ENCODE peak calls at places on chromosomes 7 and 10, in six cellular contexts. Q is lung, D is esophagus squamous epithelium, R is cardiac muscle cell, V is DND-41, P is spleen. E is an unnamed sample. For H3K9me3, the result is how much of the 10 kb centered on the place peaks cover.

GRCh38 chr10:101136007-101136707 is 5.1 kb downstream of the TLX1 start:
- DNase-seq in R (no peak), D (no peak), P (no peak), Q (no peak), V (no peak), E (no peak)

GRCh38 chr7:86372262-86372661 is 271.4 kb upstream of the GRM3 start:
- DNase-seq in R (no peak), V (no peak), P (no peak), D (no peak), Q (no peak), E (no peak)

GRCh38 chr10:62498271-62498670 is 124.1 kb downstream of the ZNF365 start:
- DNase-seq in Q (no peak), V (no peak), P (no peak), R (no peak), D (no peak), E (no peak)

GRCh38 chr10:129372168-129372567 is 94.9 kb upstream of the MGMT start:
- DNase-seq in R (no peak), P (no peak), Q (no peak), D (no peak), V (peak), E (no peak)

GRCh38 chr7:45239486-45239885 is 81.9 kb downstream of the RAMP3 start:
- DNase-seq in R (peak), D (no peak), P (no peak), V (no peak), Q (peak), E (no peak)

GRCh38 chr10:98424308-98425254 is 9.6 kb upstream of the PYROXD2 start:
- DNase-seq in D (no peak), P (no peak), Q (no peak), V (no peak), R (no peak), E (no peak)

GRCh38 chr10:93893646-93894515 is at the start of gene SLC35G1:
- DNase-seq in V (no peak), P (peak), R (peak), D (no peak), Q (peak), E (peak)

GRCh38 chr7:114083714-114084113 is 164.9 kb upstream of the PPP1R3A start:
- DNase-seq in Q (no peak), V (no peak), R (no peak), D (no peak), P (no peak), E (no peak)

GRCh38 chr10:76910184-76910962 is 727.2 kb downstream of the KCNMA1 start:
- DNase-seq in Q (no peak), V (no peak), D (no peak), R (no peak), P (no peak), E (no peak)

GRCh38 chr10:8192301-8192700 is 137.8 kb downstream of the GATA3 start:
- DNase-seq in D (no peak), Q (no peak), V (no peak), R (no peak), P (no peak), E (no peak)

GRCh38 chr10:104920476-104920875 is 279.4 kb downstream of the SORCS3 start:
- DNase-seq in P (no peak), D (no peak), R (no peak), V (no peak), Q (no peak), E (no peak)

GRCh38 chr10:79286318-79286951 is 60.8 kb upstream of the PPIF start:
- DNase-seq in R (peak), D (peak), P (peak), Q (peak), V (no peak), E (peak)

GRCh38 chr10:66982792-66983481 is 57.1 kb downstream of the LRRTM3 start:
- DNase-seq in Q (no peak), V (no peak), P (no peak), D (no peak), R (no peak), E (peak)

GRCh38 chr7:4766666-4767530 is 8.5 kb upstream of the AP5Z1 start:
- DNase-seq in R (no peak), V (no peak), Q (no peak), P (no peak), D (no peak), E (no peak)

GRCh38 chr10:24813866-24814265 is 90.2 kb upstream of the ARHGAP21 start:
- DNase-seq in P (no peak), R (no peak), D (no peak), V (no peak), Q (no peak), E (no peak)

GRCh38 chr10:102234866-102235597 is 6.3 kb downstream of the PITX3 start:
- DNase-seq in Q (no peak), V (no peak), P (no peak), D (no peak), R (no peak), E (no peak)

GRCh38 chr7:94664023-94664422 is 8.1 kb upstream of the SGCE start:
- DNase-seq in P (peak), D (no peak), Q (no peak), V (no peak), R (no peak), E (no peak)

GRCh38 chr7:27242580-27243339 is at the start of gene EVX1:
- DNase-seq in Q (no peak), V (no peak), R (no peak), D (no peak), P (no peak), E (no peak)

GRCh38 chr10:51430506-51430905 is 268.9 kb downstream of the CSTF2T start:
- DNase-seq in D (no peak), R (peak), P (no peak), Q (no peak), V (no peak), E (no peak)

GRCh38 chr7:45203459-45203858 is 45.9 kb downstream of the RAMP3 start:
- DNase-seq in V (no peak), D (no peak), Q (no peak), R (no peak), P (no peak), E (peak)

GRCh38 chr10:80580811-80581468 is 43.2 kb downstream of the SH2D4B start:
- DNase-seq in V (no peak), P (no peak), R (no peak), D (no peak), Q (peak), E (no peak)

GRCh38 chr10:36766921-36767320 is 358.5 kb upstream of the ANKRD30A start:
- DNase-seq in Q (no peak), R (no peak), P (no peak), V (no peak), D (no peak), E (no peak)

GRCh38 chr7:87517136-87517805 is 41.8 kb upstream of the ABCB4 start:
- DNase-seq in Q (no peak), D (no peak), R (peak), P (no peak), V (no peak), E (no peak)

GRCh38 chr7:136023134-136023869 is 46.1 kb upstream of the MTPN start:
- DNase-seq in V (no peak), P (no peak), Q (no peak), D (no peak), R (no peak), E (no peak)

GRCh38 chr10:50648089-50648934 is 24.6 kb upstream of the SGMS1 start:
- DNase-seq in P (no peak), R (no peak), V (no peak), Q (no peak), D (no peak), E (no peak)

GRCh38 chr7:93890041-93890463 is 501 bp downstream of the TFPI2 start:
- DNase-seq in P (peak), V (no peak), Q (no peak), R (peak), D (no peak), E (peak)

GRCh38 chr10:80462986-80463741 is 9.1 kb downstream of the TSPAN14 start:
- DNase-seq in V (no peak), D (no peak), R (no peak), Q (no peak), P (no peak), E (no peak)

GRCh38 chr10:84076540-84077195 is 62.6 kb upstream of the GHITM start:
- DNase-seq in D (no peak), P (no peak), V (peak), Q (no peak), R (peak), E (no peak)

GRCh38 chr7:155781433-155781832 is 30.8 kb downstream of the SHH start:
- DNase-seq in P (peak), V (no peak), D (no peak), R (no peak), Q (no peak), E (no peak)

DNA sequence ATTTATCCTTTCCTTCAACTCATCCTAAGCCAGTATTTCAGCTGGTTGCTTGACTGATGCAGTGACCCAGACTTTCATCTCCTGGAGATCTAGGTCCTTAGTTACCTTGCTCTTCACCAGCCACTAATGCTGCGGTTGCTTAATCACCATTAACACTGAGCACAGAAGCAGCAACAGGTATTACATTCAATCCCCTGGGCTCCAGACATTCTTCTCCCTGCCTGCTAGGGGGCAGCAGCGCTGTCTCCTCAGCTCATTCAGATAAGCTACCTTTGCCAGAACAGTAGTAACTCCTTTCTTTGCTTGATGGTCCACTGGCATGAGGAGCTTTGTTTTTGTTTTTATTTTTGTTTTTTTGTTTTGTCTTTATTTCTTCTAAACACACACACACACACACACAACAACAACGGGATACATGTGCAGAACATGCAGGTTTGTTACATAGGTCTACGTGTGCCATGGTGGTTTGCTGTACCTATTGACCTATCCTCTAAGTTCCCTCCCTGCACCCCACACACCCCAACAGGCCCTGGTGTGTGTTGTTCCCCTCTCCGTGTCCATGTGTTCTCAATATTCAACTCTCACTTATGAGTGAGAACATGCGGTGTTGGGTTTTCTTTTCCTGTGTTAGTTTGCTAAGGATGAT is 1043.2 kb upstream of the C7orf33 start:
- DNase-seq in P (no peak), V (no peak), Q (peak), R (peak), D (no peak), E (peak)
- TF ChIP-seq CTCF in P (peak), V (peak), Q (no peak), R (peak), D (peak), E (peak)

GRCh38 chr7:71984348-71984747 is 427.8 kb downstream of the CALN1 start:
- DNase-seq in V (no peak), Q (peak), D (no peak), R (no peak), P (no peak), E (no peak)
- H3K9me3 ChIP-seq in V (under half), Q (under half), D (under half), R (under half), P (under half), E (under half)

DNA sequence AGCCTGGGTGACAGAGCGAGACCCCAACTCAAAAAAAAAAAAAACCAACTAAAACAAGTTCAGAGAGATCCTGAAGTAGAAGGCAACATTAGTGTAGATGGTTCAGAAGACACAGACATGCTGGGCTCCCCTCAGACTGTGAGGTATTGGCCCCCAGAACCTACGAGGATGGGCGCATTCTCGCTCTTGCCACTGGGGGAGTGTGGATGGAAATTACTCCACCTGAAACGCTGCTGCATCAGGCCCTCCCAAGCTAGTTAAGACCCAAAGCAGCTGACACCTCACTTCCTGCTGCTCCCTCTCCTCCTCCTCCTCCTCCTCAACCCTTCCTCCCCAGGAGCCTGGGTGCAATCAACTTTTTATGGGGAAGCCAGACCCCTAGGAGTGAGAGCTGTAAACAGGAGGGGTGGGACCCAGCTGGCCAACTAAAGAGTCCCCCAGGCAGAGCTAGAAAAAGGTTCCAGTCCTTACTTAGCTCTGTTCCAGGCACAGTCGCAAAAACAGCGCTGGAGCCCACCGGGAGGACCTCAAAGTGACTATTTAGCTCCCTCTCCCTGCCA is 7.4 kb downstream of the SH3PXD2A start:
- DNase-seq in Q (no peak), P (no peak), V (peak), R (no peak), D (no peak), E (no peak)
- TF ChIP-seq CTCF in Q (no peak), P (no peak), V (peak), R (peak), D (no peak), E (peak)

DNA sequence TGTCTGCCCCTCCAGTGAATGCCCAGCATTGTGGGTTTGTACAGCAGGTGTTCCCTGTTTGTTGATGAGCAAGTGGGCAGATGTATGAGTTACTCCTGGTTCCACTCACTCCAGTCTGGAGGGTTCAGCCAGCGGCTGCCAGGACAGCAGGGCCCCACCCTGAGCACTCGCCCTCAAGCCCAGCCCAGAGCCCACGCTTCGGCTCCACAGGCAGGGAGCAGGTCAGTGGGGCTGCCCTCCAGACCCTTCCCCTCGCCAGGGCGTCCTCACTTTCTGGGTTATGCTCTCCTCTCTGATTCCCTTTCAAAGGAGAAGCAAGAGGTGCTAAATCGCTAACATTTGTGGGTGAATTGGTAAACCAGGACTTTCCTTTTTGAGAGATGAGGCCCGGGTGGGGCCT is 4.8 kb upstream of the VIPR2 start:
- DNase-seq in V (no peak), R (no peak), P (peak), Q (no peak), D (no peak), E (no peak)
- H3K9me3 ChIP-seq in V (under half), R (under half), P (under half), Q (under half), D (under half), E (under half)

DNA sequence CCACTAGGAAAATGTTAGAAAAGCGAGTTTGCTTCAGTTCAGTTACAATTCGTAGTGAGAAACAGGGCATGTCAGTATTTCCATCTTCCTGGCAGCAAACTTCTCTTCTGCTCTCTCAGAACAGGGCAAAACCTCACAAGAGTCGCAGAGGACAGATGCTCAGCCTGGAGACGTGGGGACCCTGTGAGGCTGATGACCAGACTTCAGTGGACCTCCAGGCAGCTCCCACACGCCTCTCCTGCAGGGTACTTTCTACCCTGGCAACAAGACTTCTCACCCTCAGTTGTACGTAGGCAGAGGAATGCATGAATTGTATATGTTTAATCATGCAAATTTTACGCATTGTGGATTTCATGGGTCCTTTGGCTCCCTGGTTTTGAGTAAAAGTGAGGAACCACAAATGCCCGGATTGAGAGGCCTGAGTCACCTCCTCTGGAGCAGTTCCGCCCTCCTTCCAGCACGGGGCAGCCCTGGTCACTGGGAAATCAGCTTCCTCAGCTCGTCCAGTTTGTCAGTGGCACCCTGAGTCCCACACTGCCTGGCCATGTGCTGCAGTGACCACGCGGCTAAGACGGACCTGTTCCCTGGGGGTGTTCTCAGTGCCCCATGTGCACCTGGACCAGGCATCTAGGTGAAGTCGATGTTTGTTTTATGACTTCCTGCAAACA is 165.3 kb downstream of the TNS3 start:
- DNase-seq in P (no peak), R (no peak), V (no peak), D (no peak), Q (no peak), E (peak)
- TF ChIP-seq CTCF in P (no peak), R (no peak), V (no peak), D (no peak), Q (no peak), E (no peak)

E was measured in body of pancreas.